ENCODE peak calls at places on chromosomes 2 and 18, in six cellular contexts. One of them, this sample, is unnamed.

GRCh38 chr2:192196451-192197194 is 1.9 kb upstream of the TMEFF2 start:
- DNase-seq in cardiac muscle cell: peak; percentile 11
- DNase-seq in tibial artery: no peak
- DNase-seq in uterus: no peak
- DNase-seq in PC-3: no peak
- DNase-seq in tibial nerve: no peak
- DNase-seq in this sample: no peak

GRCh38 chr2:176931588-176932563 is 280.7 kb upstream of the HNRNPA3 start:
- DNase-seq in tibial nerve: no peak
- DNase-seq in tibial artery: no peak
- DNase-seq in uterus: no peak
- DNase-seq in PC-3: peak; percentile 24
- DNase-seq in cardiac muscle cell: peak; percentile 28
- DNase-seq in this sample: no peak

GRCh38 chr2:84487298-84487996 is 28.4 kb upstream of the SUCLG1 start:
- DNase-seq in tibial nerve: no peak
- DNase-seq in uterus: no peak
- DNase-seq in PC-3: no peak
- DNase-seq in cardiac muscle cell: peak; percentile 96
- DNase-seq in tibial artery: no peak
- DNase-seq in this sample: no peak

GRCh38 chr2:10932345-10933151 is 20.8 kb downstream of the KCNF1 start:
- DNase-seq in tibial artery: no peak
- DNase-seq in PC-3: no peak
- DNase-seq in tibial nerve: no peak
- DNase-seq in cardiac muscle cell: no peak
- DNase-seq in uterus: no peak
- DNase-seq in this sample: no peak

GRCh38 chr2:26561918-26562810 is 79.0 kb downstream of the CIB4 start:
- DNase-seq in PC-3: no peak
- DNase-seq in uterus: no peak
- DNase-seq in tibial artery: peak; percentile 66
- DNase-seq in tibial nerve: no peak
- DNase-seq in cardiac muscle cell: peak; percentile 53
- DNase-seq in this sample: peak; percentile 23

GRCh38 chr2:218826791-218827190 is 4.8 kb downstream of the PRKAG3 start:
- DNase-seq in uterus: no peak
- DNase-seq in PC-3: no peak
- DNase-seq in cardiac muscle cell: no peak
- DNase-seq in tibial nerve: no peak
- DNase-seq in tibial artery: peak; percentile 46
- DNase-seq in this sample: no peak

GRCh38 chr2:97716695-97717617 is 3.6 kb downstream of the ZAP70 start:
- DNase-seq in PC-3: no peak
- DNase-seq in tibial artery: peak; percentile 57
- DNase-seq in tibial nerve: no peak
- DNase-seq in uterus: no peak
- DNase-seq in cardiac muscle cell: no peak
- DNase-seq in this sample: no peak

GRCh38 chr2:30655660-30656059 is 151.6 kb downstream of the CAPN13 start:
- DNase-seq in uterus: no peak
- DNase-seq in PC-3: no peak
- DNase-seq in tibial nerve: no peak
- DNase-seq in tibial artery: no peak
- DNase-seq in cardiac muscle cell: peak; percentile 64
- DNase-seq in this sample: peak; percentile 66

GRCh38 chr18:25648724-25649260 is 296.8 kb upstream of the ZNF521 start:
- DNase-seq in cardiac muscle cell: no peak
- DNase-seq in PC-3: no peak
- DNase-seq in uterus: no peak
- DNase-seq in tibial nerve: no peak
- DNase-seq in tibial artery: no peak
- DNase-seq in this sample: no peak

GRCh38 chr2:201774546-201774945 is 6.2 kb downstream of the ALS2 start:
- DNase-seq in uterus: no peak
- DNase-seq in PC-3: peak; percentile 70
- DNase-seq in cardiac muscle cell: no peak
- DNase-seq in tibial artery: no peak
- DNase-seq in tibial nerve: no peak
- DNase-seq in this sample: no peak

GRCh38 chr2:105744909-105745853 is at the start of gene NCK2:
- DNase-seq in tibial artery: no peak
- DNase-seq in cardiac muscle cell: peak; percentile 39
- DNase-seq in uterus: no peak
- DNase-seq in PC-3: peak; percentile 17
- DNase-seq in tibial nerve: peak; percentile 11
- DNase-seq in this sample: no peak

GRCh38 chr2:37590119-37590571 is 81.3 kb downstream of the CDC42EP3 start:
- DNase-seq in uterus: peak; percentile 68
- DNase-seq in PC-3: peak; percentile 74
- DNase-seq in cardiac muscle cell: peak; percentile 93
- DNase-seq in tibial artery: no peak
- DNase-seq in tibial nerve: peak; percentile 53
- DNase-seq in this sample: peak; percentile 80

GRCh38 chr18:48777026-48777736 is 173.6 kb downstream of the SMAD7 start:
- DNase-seq in uterus: peak; percentile 38
- DNase-seq in tibial nerve: no peak
- DNase-seq in PC-3: peak; percentile 30
- DNase-seq in tibial artery: peak; percentile 82
- DNase-seq in cardiac muscle cell: peak; percentile 57
- DNase-seq in this sample: no peak

GRCh38 chr2:171141320-171141719 is 19.4 kb downstream of the TLK1 start:
- DNase-seq in uterus: no peak
- DNase-seq in cardiac muscle cell: no peak
- DNase-seq in tibial nerve: no peak
- DNase-seq in PC-3: no peak
- DNase-seq in tibial artery: no peak
- DNase-seq in this sample: no peak

GRCh38 chr2:203413796-203414195 is 85.6 kb downstream of the ABI2 start:
- DNase-seq in tibial artery: no peak
- DNase-seq in uterus: no peak
- DNase-seq in cardiac muscle cell: peak; percentile 49
- DNase-seq in PC-3: no peak
- DNase-seq in tibial nerve: no peak
- DNase-seq in this sample: no peak

GRCh38 chr2:182360012-182360662 is 66.7 kb downstream of the PDE1A start:
- DNase-seq in cardiac muscle cell: peak; percentile 94
- DNase-seq in tibial artery: peak; percentile 67
- DNase-seq in PC-3: peak; percentile 15
- DNase-seq in uterus: peak; percentile 89
- DNase-seq in tibial nerve: peak; percentile 19
- DNase-seq in this sample: no peak

GRCh38 chr18:52070295-52070756 is 269.7 kb upstream of the DCC start:
- DNase-seq in cardiac muscle cell: no peak
- DNase-seq in tibial nerve: no peak
- DNase-seq in PC-3: no peak
- DNase-seq in tibial artery: no peak
- DNase-seq in uterus: no peak
- DNase-seq in this sample: no peak

GRCh38 chr2:168717790-168718502 is 84.5 kb upstream of the NOSTRIN start:
- DNase-seq in tibial artery: no peak
- DNase-seq in PC-3: no peak
- DNase-seq in tibial nerve: no peak
- DNase-seq in uterus: no peak
- DNase-seq in cardiac muscle cell: no peak
- DNase-seq in this sample: no peak

GRCh38 chr18:44290366-44290855 is 390.3 kb upstream of the SETBP1 start:
- DNase-seq in PC-3: peak; percentile 2
- DNase-seq in tibial artery: no peak
- DNase-seq in tibial nerve: no peak
- DNase-seq in cardiac muscle cell: no peak
- DNase-seq in uterus: no peak
- DNase-seq in this sample: no peak

GRCh38 chr2:134120160-134120717 is 133.6 kb upstream of the MGAT5 start:
- DNase-seq in tibial artery: peak; percentile 69
- DNase-seq in PC-3: no peak
- DNase-seq in cardiac muscle cell: no peak
- DNase-seq in uterus: peak; percentile 19
- DNase-seq in tibial nerve: no peak
- DNase-seq in this sample: no peak

GRCh38 chr2:68767996-68768395 is 33.4 kb downstream of the ARHGAP25 start:
- DNase-seq in cardiac muscle cell: no peak
- DNase-seq in tibial nerve: no peak
- DNase-seq in PC-3: no peak
- DNase-seq in uterus: no peak
- DNase-seq in tibial artery: no peak
- DNase-seq in this sample: no peak
- H3K27ac ChIP-seq in cardiac muscle cell: no peak overlapping the region
- H3K27ac ChIP-seq in tibial nerve: no peak overlapping the region
- H3K27ac ChIP-seq in PC-3: no peak overlapping the region
- H3K27ac ChIP-seq in uterus: no peak overlapping the region
- H3K27ac ChIP-seq in tibial artery: no peak overlapping the region
- H3K27ac ChIP-seq in this sample: no peak overlapping the region

DNA sequence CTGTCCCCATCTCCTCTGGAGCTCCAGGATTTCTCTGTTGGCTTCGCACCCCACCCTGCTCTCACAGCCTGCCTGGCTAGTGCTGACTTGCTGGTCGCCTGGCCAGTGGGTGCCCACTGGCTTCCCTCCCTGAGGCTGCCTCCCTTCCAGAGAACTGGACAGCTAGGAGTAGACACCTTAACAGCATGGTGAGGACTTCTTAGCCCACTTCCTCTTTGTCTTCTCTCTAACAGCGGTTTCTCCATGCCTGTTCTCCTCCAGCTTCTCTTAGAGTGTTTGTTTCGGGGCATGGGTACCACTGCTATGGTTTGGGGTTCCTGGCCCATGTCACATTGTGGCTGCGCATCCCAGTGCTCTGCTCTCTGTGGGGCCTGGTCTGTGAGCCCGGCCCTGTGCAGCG is 37.1 kb downstream of the ZNF532 start:
- DNase-seq in PC-3: no peak
- DNase-seq in cardiac muscle cell: no peak
- DNase-seq in tibial artery: no peak
- DNase-seq in uterus: no peak
- DNase-seq in tibial nerve: no peak
- DNase-seq in this sample: no peak
- H3K36me3 ChIP-seq in PC-3: peaks cover 37% of the 10 kb centered on the region
- H3K36me3 ChIP-seq in cardiac muscle cell: peaks cover 3% of the 10 kb centered on the region
- H3K36me3 ChIP-seq in tibial artery: no peaks in the 10 kb centered on the region
- H3K36me3 ChIP-seq in uterus: no peaks in the 10 kb centered on the region
- H3K36me3 ChIP-seq in tibial nerve: no peaks in the 10 kb centered on the region
- H3K36me3 ChIP-seq in this sample: no peaks in the 10 kb centered on the region

GRCh38 chr2:6750389-6751158 is 115.1 kb downstream of the CMPK2 start:
- DNase-seq in uterus: no peak
- DNase-seq in tibial nerve: no peak
- DNase-seq in tibial artery: no peak
- DNase-seq in cardiac muscle cell: no peak
- DNase-seq in PC-3: no peak
- DNase-seq in this sample: no peak
- TF ChIP-seq CTCF in uterus: no peak
- TF ChIP-seq CTCF in tibial nerve: no peak
- TF ChIP-seq CTCF in tibial artery: no peak
- TF ChIP-seq CTCF in cardiac muscle cell: no peak
- TF ChIP-seq CTCF in PC-3: no peak
- TF ChIP-seq CTCF in this sample: no peak

GRCh38 chr2:45497355-45497754 is 113.7 kb downstream of the SRBD1 start:
- DNase-seq in PC-3: no peak
- DNase-seq in uterus: no peak
- DNase-seq in tibial artery: no peak
- DNase-seq in cardiac muscle cell: peak; percentile 2
- DNase-seq in tibial nerve: no peak
- DNase-seq in this sample: no peak
- H3K27ac ChIP-seq in PC-3: no peak overlapping the region
- H3K27ac ChIP-seq in uterus: no peak overlapping the region
- H3K27ac ChIP-seq in tibial artery: no peak overlapping the region
- H3K27ac ChIP-seq in cardiac muscle cell: no peak overlapping the region
- H3K27ac ChIP-seq in tibial nerve: no peak overlapping the region
- H3K27ac ChIP-seq in this sample: no peak overlapping the region

DNA sequence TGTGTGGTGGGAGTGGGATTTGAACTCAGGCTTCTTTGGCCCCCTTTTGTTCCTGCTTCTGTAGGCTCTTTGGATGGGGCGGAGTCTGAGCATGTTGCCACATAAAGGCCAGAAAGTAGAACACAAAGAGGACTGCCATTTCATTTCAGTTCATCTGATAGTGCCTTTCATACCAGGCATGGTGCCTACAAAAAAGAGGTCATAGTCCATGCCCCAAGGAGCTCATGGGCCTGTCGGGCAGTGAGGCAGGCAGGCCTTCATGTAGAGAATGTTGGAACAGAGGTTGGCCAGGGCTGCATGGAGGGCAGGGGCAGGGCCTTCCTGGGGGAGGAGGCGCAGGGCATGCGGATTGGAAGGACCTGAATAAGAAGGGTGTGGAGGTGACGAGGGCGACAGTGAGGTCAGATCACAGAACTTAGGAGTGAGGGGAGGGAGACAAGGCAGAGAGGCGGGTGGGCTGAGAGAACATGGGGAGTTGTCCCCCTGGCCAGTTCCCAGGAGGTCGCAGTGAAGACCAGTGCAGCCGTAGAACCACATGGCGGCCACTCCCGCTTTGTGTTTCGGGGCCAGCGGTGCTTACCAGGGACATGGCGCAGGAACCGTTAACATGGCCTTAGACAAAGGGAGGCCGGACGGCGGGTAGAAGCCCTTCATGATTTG is 49.1 kb downstream of the ITGB1BP1 start:
- DNase-seq in cardiac muscle cell: no peak
- DNase-seq in tibial artery: no peak
- DNase-seq in tibial nerve: no peak
- DNase-seq in uterus: no peak
- DNase-seq in PC-3: no peak
- DNase-seq in this sample: no peak
- H3K36me3 ChIP-seq in cardiac muscle cell: no peaks in the 10 kb centered on the region
- H3K36me3 ChIP-seq in tibial artery: peaks cover 58% of the 10 kb centered on the region
- H3K36me3 ChIP-seq in tibial nerve: no peaks in the 10 kb centered on the region
- H3K36me3 ChIP-seq in uterus: no peaks in the 10 kb centered on the region
- H3K36me3 ChIP-seq in PC-3: peaks cover 29% of the 10 kb centered on the region
- H3K36me3 ChIP-seq in this sample: no peaks in the 10 kb centered on the region

DNA sequence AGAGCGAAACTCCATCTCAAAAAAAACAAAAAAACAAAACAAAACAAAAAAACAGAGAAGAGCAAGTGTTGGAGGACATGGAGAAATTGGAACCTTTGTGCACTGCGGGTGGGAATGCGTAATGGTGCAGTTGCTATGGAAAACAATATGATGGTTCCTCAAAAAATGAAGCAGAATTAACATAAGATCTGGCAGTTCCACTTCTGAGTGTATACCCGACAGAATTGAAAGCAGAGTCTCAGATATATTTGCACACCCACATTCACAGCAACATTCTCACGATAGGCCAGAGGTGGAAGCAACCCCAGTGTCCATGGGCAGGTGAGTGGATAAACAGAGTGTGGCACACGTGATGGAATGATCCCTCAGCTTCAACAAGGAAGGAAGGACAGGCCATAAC is 10.9 kb upstream of the RALB start:
- DNase-seq in tibial artery: no peak
- DNase-seq in tibial nerve: no peak
- DNase-seq in uterus: no peak
- DNase-seq in cardiac muscle cell: no peak
- DNase-seq in PC-3: no peak
- DNase-seq in this sample: no peak
- TF ChIP-seq CTCF in tibial artery: no peak
- TF ChIP-seq CTCF in tibial nerve: no peak
- TF ChIP-seq CTCF in uterus: no peak
- TF ChIP-seq CTCF in cardiac muscle cell: no peak
- TF ChIP-seq CTCF in PC-3: no peak
- TF ChIP-seq CTCF in this sample: no peak